ENCODE peak calls at places on chromosomes 5 and 9, in five cellular contexts. K is HepG2, I is HCT116, O is H1, W is GM12878. G is an unnamed sample.

GRCh38 chr5:139650031-139650688 is 2.0 kb downstream of the CXXC5 start:
- DNase-seq in K (no peak), I (no peak), O (no peak), W (no peak), G (peak)

GRCh38 chr9:122200960-122201635 is 27.7 kb downstream of the LHX6 start:
- DNase-seq in K (no peak), I (no peak), O (no peak), W (no peak), G (no peak)

GRCh38 chr5:61965074-61965473 is 340.9 kb upstream of the KIF2A start:
- DNase-seq in K (no peak), I (no peak), O (no peak), W (no peak), G (no peak)

GRCh38 chr5:96388186-96388585 is 44.9 kb downstream of the PCSK1 start:
- DNase-seq in K (no peak), I (no peak), O (no peak), W (no peak), G (no peak)

GRCh38 chr9:113485761-113486115 is 22.2 kb downstream of the RGS3 start:
- DNase-seq in K (no peak), I (no peak), O (no peak), W (no peak), G (no peak)

GRCh38 chr5:23084815-23085214 is 231.7 kb upstream of the CDH12 start:
- DNase-seq in K (no peak), I (no peak), O (no peak), W (no peak), G (no peak)

GRCh38 chr9:15846611-15847010 is 293.8 kb downstream of the CCDC171 start:
- DNase-seq in K (no peak), I (no peak), O (no peak), W (no peak), G (no peak)

GRCh38 chr9:69474821-69475220 is 149.8 kb downstream of the ENTREP1 start:
- DNase-seq in K (no peak), I (no peak), O (peak), W (no peak), G (no peak)

GRCh38 chr5:149796025-149796424 is 65.9 kb downstream of the PPARGC1B start:
- DNase-seq in K (no peak), I (no peak), O (no peak), W (no peak), G (no peak)

GRCh38 chr5:31119938-31120641 is 73.4 kb upstream of the CDH6 start:
- DNase-seq in K (no peak), I (no peak), O (no peak), W (no peak), G (no peak)

GRCh38 chr9:121888438-121888775 is 204.7 kb downstream of the TTLL11 start:
- DNase-seq in K (no peak), I (no peak), O (no peak), W (no peak), G (no peak)

GRCh38 chr5:107367919-107368318 is 302.8 kb downstream of the EFNA5 start:
- DNase-seq in K (no peak), I (no peak), O (no peak), W (no peak), G (no peak)

GRCh38 chr5:178209334-178210072 is 5.2 kb downstream of the HNRNPAB start:
- DNase-seq in K (no peak), I (no peak), O (no peak), W (no peak), G (no peak)

GRCh38 chr5:120609570-120609969 is 145.5 kb downstream of the PRR16 start:
- DNase-seq in K (no peak), I (no peak), O (no peak), W (no peak), G (no peak)

GRCh38 chr5:149278811-149279210 is 7.2 kb downstream of the AFAP1L1 start:
- DNase-seq in K (no peak), I (no peak), O (no peak), W (no peak), G (no peak)

GRCh38 chr9:118957585-118957984 is 411.6 kb downstream of the BRINP1 start:
- DNase-seq in K (no peak), I (no peak), O (no peak), W (no peak), G (no peak)

GRCh38 chr9:134395727-134396257 is 69.5 kb downstream of the RXRA start:
- DNase-seq in K (no peak), I (no peak), O (no peak), W (no peak), G (no peak)

GRCh38 chr5:56102885-56103284 is 108.1 kb upstream of the IL6ST start:
- DNase-seq in K (no peak), I (no peak), O (no peak), W (no peak), G (no peak)

GRCh38 chr5:138890686-138891085 is 15.6 kb upstream of the LRRTM2 start:
- DNase-seq in K (no peak), I (no peak), O (no peak), W (no peak), G (no peak)

GRCh38 chr5:36944607-36945225 is 68.1 kb downstream of the NIPBL start:
- DNase-seq in K (peak), I (peak), O (no peak), W (no peak), G (peak)

GRCh38 chr5:66741394-66741793 is 145.2 kb downstream of the MAST4 start:
- DNase-seq in K (peak), I (no peak), O (no peak), W (no peak), G (no peak)

GRCh38 chr9:118577121-118577520 is 792.1 kb downstream of the BRINP1 start:
- DNase-seq in K (no peak), I (no peak), O (no peak), W (no peak), G (no peak)

GRCh38 chr9:133420392-133420827 is 1.8 kb upstream of the ADAMTS13 start:
- DNase-seq in K (no peak), I (no peak), O (no peak), W (peak), G (peak)

GRCh38 chr9:116112236-116112635 is 41.4 kb upstream of the PAPPA start:
- DNase-seq in K (no peak), I (no peak), O (no peak), W (no peak), G (no peak)

GRCh38 chr5:598564-598890 is 13.6 kb upstream of the CEP72 start:
- DNase-seq in K (no peak), I (no peak), O (no peak), W (no peak), G (no peak)

GRCh38 chr9:78023003-78023741 is 8.4 kb downstream of the GNAQ start:
- DNase-seq in K (peak), I (no peak), O (no peak), W (no peak), G (no peak)

DNA sequence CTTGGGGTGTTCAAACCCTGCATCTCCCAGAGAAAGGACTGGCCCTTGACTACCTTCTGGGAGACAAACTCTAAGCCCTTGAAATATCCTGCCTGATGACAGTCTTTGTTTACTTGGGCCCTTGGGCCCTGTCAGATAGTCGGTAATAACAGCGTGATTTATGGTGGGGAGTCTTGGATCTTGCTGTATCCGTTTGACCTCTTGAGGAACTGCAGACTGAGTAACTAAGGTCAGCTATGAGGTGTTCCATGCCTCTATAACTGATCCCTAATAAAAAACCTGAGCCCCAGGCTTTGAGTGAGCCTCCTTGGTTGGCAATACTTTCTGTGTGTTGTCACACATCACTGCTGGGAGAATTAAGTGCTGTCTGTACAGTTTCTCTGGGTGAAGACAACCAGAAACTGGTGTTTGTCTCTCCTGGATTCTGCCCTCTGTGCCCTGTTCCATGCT is 56.3 kb upstream of the ANKRD33B start:
- DNase-seq in K (no peak), I (no peak), O (no peak), W (no peak), G (no peak)
- TF ChIP-seq SRF in K (no peak), I (no peak), O (no peak), W (no peak), G (no peak)

GRCh38 chr5:167644619-167645018 is 646.8 kb upstream of the WWC1 start:
- DNase-seq in K (no peak), I (no peak), O (no peak), W (no peak), G (no peak)
- TF ChIP-seq SRF in K (no peak), I (no peak), O (no peak), W (no peak), G (no peak)

GRCh38 chr5:127761869-127762268 is 58.7 kb downstream of the CCDC192 start:
- DNase-seq in K (no peak), I (no peak), O (no peak), W (no peak), G (no peak)

GRCh38 chr5:127757576-127757975 is 54.4 kb downstream of the CCDC192 start:
- DNase-seq in K (no peak), I (peak), O (no peak), W (peak), G (peak)

GRCh38 chr5:127762412-127762811 is 59.2 kb downstream of the CCDC192 start:
- DNase-seq in K (no peak), I (no peak), O (no peak), W (no peak), G (no peak)

GRCh38 chr5:127754727-127755126 is 51.5 kb downstream of the CCDC192 start:
- DNase-seq in K (no peak), I (no peak), O (no peak), W (no peak), G (no peak)

DNA sequence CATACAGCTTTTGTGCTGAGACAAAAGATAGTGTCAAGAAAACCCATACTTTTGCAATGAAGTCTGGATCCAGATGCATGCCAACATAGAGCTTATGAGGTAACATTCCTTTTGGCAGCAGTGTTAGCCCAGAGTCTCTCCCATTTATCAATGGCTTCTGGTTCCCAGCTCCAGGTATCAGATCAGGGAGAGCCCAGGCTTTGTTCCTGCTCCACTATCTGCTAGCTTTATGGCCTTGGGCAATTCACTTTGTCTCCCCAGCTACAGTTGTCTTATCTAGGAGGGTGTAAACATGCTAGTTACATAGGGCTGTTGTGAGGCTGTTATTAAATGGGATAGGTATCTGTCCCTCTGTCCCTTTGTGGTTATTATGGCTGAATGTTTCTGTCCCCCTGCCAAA is 55.7 kb downstream of the CCDC192 start:
- DNase-seq in K (no peak), I (no peak), O (no peak), W (no peak), G (no peak)
- TF ChIP-seq SRF in K (no peak), I (no peak), O (no peak), W (no peak), G (no peak)

DNA sequence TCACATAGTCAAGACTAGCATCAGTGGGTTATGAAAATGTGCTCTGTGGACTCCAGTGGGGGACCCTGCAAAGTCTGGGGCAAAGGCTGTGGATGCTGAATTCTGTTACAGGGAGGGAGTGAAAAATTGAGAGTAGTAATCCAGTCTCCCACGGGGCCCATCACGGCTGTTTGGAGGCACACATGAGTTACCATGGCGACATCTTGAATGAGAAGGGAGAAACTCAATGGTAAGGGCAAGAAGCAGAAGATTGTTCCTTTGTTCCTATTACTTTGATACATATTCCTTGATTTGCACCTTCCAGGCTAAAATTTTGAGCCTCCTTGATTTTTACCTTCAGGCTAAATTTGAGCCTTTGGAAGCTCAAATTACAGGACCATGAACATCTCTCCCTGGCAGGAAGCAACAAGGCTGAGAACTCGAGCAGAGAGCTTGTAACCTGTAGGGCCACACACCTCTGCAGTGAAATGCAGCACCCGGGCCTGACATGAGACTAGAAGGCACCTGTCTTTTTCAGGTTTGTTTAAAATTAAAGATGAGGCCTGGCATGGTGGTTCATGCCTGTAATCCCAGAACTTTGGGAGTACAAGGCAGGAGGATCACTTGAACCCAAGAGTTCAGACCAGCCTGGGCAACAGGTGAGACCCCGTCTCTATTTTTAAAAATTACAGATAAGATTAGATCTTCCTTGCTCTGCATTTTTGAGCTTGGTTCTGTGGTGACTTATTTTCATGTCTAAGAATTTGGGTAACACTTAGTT is 31.0 kb upstream of the ZFR start:
- DNase-seq in K (no peak), I (no peak), O (no peak), W (no peak), G (no peak)
- TF ChIP-seq SRF in K (no peak), I (no peak), O (no peak), W (no peak), G (no peak)

DNA sequence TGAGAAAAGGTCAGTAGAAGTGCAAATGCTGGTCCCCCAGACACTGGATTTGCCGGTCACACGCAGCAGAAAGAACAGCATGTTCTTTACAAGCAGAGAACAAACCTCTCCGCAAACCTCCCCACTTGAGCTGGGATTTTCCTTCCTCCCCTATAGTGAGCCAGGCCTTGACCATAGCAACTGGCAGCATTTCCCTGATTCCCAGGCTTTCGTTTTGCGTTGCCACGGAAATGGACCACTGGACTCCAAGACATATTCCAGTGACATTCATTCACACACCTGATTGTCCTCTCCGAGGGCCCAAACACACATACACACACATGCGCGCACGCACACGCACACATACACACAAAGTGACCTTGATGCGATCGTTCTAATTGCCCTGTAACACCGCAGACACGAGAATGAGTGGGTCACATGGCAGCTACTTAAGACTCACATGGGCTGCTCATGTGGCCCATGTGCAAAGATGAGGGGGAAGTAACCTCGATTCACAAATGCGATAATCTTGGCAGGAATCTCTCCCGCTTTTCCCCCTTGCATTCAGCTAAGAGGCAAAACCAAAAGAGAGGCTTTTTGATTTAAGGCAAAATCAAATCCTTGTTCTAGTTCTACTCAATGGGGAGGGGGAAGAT is 80.9 kb upstream of the CPEB4 start:
- DNase-seq in K (no peak), I (no peak), O (no peak), W (no peak), G (no peak)
- TF ChIP-seq SRF in K (no peak), I (no peak), O (no peak), W (no peak), G (no peak)

DNA sequence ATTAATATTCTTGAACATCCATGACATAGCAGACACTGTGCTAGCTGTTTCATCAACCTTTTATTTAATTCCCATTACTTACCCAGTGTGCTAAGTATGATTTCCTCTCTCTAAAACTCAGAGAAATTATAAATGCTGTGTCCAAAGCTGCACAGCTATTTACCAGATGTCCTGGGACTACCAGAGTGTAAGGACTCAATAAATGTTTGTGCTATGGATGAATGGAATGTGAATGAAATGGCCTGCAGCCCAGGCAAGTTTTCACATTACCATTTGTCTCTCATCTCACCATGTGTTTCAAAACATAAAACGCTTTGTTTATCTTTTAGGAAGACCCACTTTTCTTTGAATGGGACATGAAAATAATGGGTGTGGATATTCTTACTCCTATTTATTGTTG is 96.2 kb downstream of the ARHGEF28 start:
- DNase-seq in K (no peak), I (no peak), O (no peak), W (no peak), G (no peak)
- TF ChIP-seq SRF in K (no peak), I (no peak), O (no peak), W (no peak), G (no peak)

G was measured in K562.